ENCODE peak calls at places on chromosome 17, in seven cellular contexts. R is suprapubic skin; W is NCI-H187; O is activated CD4-positive, alpha-beta T cell treated with anti-CD3 and anti-CD28 coated beads, Interleukin-2, amount 50 U/mL, for 48 hours; Y is small intestine; Q is BE2C; D is GM12865. H is an unnamed sample.

GRCh38 chr17:28074010-28074409 is 31.5 kb downstream of the NLK start:
- DNase-seq in R (no peak), W (no peak), O (no peak), Y (no peak), Q (no peak), D (no peak), H (no peak)

GRCh38 chr17:56029980-56030624 is 123.2 kb upstream of the ANKFN1 start:
- DNase-seq in R (no peak), W (peak; percentile 18), O (no peak), Y (no peak), Q (no peak), D (no peak), H (no peak)

GRCh38 chr17:43069368-43069898 is 44.4 kb downstream of the RND2 start:
- DNase-seq in R (no peak), W (no peak), O (no peak), Y (no peak), Q (no peak), D (no peak), H (no peak)

GRCh38 chr17:29918922-29919856 is 10.8 kb downstream of the SSH2 start:
- DNase-seq in R (no peak), W (no peak), O (no peak), Y (no peak), Q (no peak), D (no peak), H (no peak)

GRCh38 chr17:19336938-19337711 is 25.4 kb downstream of the B9D1 start:
- DNase-seq in R (no peak), W (no peak), O (no peak), Y (no peak), Q (no peak), D (no peak), H (no peak)

GRCh38 chr17:35866356-35866950 is 2.2 kb downstream of the HEATR9 start:
- DNase-seq in R (no peak), W (no peak), O (no peak), Y (no peak), Q (no peak), D (no peak), H (no peak)

GRCh38 chr17:79563237-79564013 is 47.4 kb downstream of the RBFOX3 start:
- DNase-seq in R (peak; percentile 40), W (no peak), O (no peak), Y (no peak), Q (no peak), D (no peak), H (no peak)

GRCh38 chr17:17693955-17694228 is 12.6 kb downstream of the RAI1 start:
- DNase-seq in R (no peak), W (no peak), O (peak; percentile 18), Y (no peak), Q (peak; percentile 40), D (no peak), H (no peak)

GRCh38 chr17:18009609-18010420 is 29.2 kb downstream of the ATPAF2 start:
- DNase-seq in R (no peak), W (no peak), O (no peak), Y (no peak), Q (no peak), D (no peak), H (no peak)

GRCh38 chr17:40534431-40535189 is 30.7 kb downstream of the CCR7 start:
- DNase-seq in R (peak; percentile 64), W (no peak), O (no peak), Y (no peak), Q (no peak), D (no peak), H (no peak)

GRCh38 chr17:64202683-64203430 is 60.2 kb downstream of the TEX2 start:
- DNase-seq in R (no peak), W (no peak), O (no peak), Y (peak; percentile 17), Q (no peak), D (no peak), H (no peak)

GRCh38 chr17:43994272-43995149 is 9.9 kb upstream of the NAGS start:
- DNase-seq in R (peak; percentile 77), W (no peak), O (peak; percentile 73), Y (peak; percentile 53), Q (peak; percentile 85), D (peak; percentile 51), H (no peak)

GRCh38 chr17:19897901-19898300 is 30.2 kb upstream of the ULK2 start:
- DNase-seq in R (no peak), W (no peak), O (no peak), Y (no peak), Q (no peak), D (no peak), H (no peak)

GRCh38 chr17:81646869-81647600 is 9.3 kb downstream of the PDE6G start:
- DNase-seq in R (no peak), W (no peak), O (no peak), Y (no peak), Q (no peak), D (no peak), H (no peak)

H was measured in CMK.